ENCODE peak calls at places on chromosomes 4 and X, in six cellular contexts. W is GM23338, V is H1, K is astrocyte, S is HCT116, X is fibroblast of lung. I is an unnamed sample.

GRCh38 chrX:18424482-18425198 is 768 bp upstream of the CDKL5 start:
- DNase-seq in W (peak), V (no peak), K (peak), S (no peak), X (peak), I (peak)

GRCh38 chr4:3168029-3168428 is 80.9 kb upstream of the MSANTD1 start:
- DNase-seq in W (peak), V (no peak), K (peak), S (no peak), X (peak), I (no peak)

GRCh38 chr4:183912585-183912984 is 7.5 kb downstream of the STOX2 start:
- DNase-seq in W (no peak), V (no peak), K (peak), S (no peak), X (peak), I (no peak)

GRCh38 chrX:48490661-48491060 is 14.7 kb downstream of the FTSJ1 start:
- DNase-seq in W (no peak), V (no peak), K (no peak), S (no peak), X (peak), I (no peak)

GRCh38 chr4:67696061-67696460 is 4.9 kb downstream of the UBA6 start:
- DNase-seq in W (no peak), V (no peak), K (no peak), S (no peak), X (no peak), I (no peak)

GRCh38 chrX:55582447-55582846 is 40.8 kb upstream of the FOXR2 start:
- DNase-seq in W (no peak), V (no peak), K (no peak), S (no peak), X (no peak), I (no peak)

GRCh38 chr4:124304936-124305335 is 407.6 kb downstream of the ANKRD50 start:
- DNase-seq in W (no peak), V (no peak), K (peak), S (no peak), X (peak), I (no peak)

GRCh38 chr4:152073738-152074137 is 312.9 kb upstream of the GATB start:
- DNase-seq in W (no peak), V (no peak), K (peak), S (no peak), X (peak), I (no peak)

GRCh38 chrX:49003696-49004095 is 1.6 kb upstream of the GRIPAP1 start:
- DNase-seq in W (peak), V (no peak), K (no peak), S (no peak), X (no peak), I (no peak)

GRCh38 chrX:45479196-45479834 is 278.6 kb upstream of the DIPK2B start:
- DNase-seq in W (no peak), V (no peak), K (peak), S (peak), X (peak), I (no peak)

GRCh38 chr4:182177166-182177565 is 66.0 kb upstream of the TENM3 start:
- DNase-seq in W (no peak), V (no peak), K (no peak), S (no peak), X (no peak), I (no peak)

GRCh38 chr4:125911481-125911880 is 596.7 kb downstream of the FAT4 start:
- DNase-seq in W (peak), V (no peak), K (no peak), S (no peak), X (no peak), I (no peak)

GRCh38 chrX:69060631-69061408 is 104.4 kb downstream of the PJA1 start:
- DNase-seq in W (peak), V (no peak), K (peak), S (peak), X (peak), I (peak)

GRCh38 chr4:100060765-100061416 is 110.8 kb upstream of the H2AZ1 start:
- DNase-seq in W (peak), V (no peak), K (no peak), S (no peak), X (no peak), I (no peak)

GRCh38 chr4:31360786-31361185 is 640.6 kb downstream of the PCDH7 start:
- DNase-seq in W (no peak), V (no peak), K (peak), S (no peak), X (peak), I (no peak)

GRCh38 chr4:148834804-148835598 is 392.8 kb upstream of the NR3C2 start:
- DNase-seq in W (peak), V (no peak), K (no peak), S (no peak), X (peak), I (no peak)

GRCh38 chr4:10144479-10144878 is 27.9 kb upstream of the WDR1 start:
- DNase-seq in W (no peak), V (no peak), K (no peak), S (no peak), X (no peak), I (no peak)

GRCh38 chr4:57426779-57427395 is 316.7 kb upstream of the IGFBP7 start:
- DNase-seq in W (peak), V (peak), K (peak), S (peak), X (peak), I (peak)

GRCh38 chr4:14856927-14857220 is 145.4 kb upstream of the CPEB2 start:
- DNase-seq in W (no peak), V (no peak), K (no peak), S (no peak), X (no peak), I (no peak)

GRCh38 chr4:42150653-42151567 is 1.5 kb downstream of the BEND4 start:
- DNase-seq in W (peak), V (no peak), K (no peak), S (no peak), X (no peak), I (peak)

GRCh38 chr4:86670739-86671138 is 76.6 kb downstream of the PTPN13 start:
- DNase-seq in W (no peak), V (no peak), K (peak), S (no peak), X (peak), I (no peak)

GRCh38 chrX:96566856-96567255 is 117.8 kb upstream of the DIAPH2 start:
- DNase-seq in W (no peak), V (no peak), K (no peak), S (no peak), X (no peak), I (no peak)

GRCh38 chr4:8176547-8177399 is 18.2 kb upstream of the ABLIM2 start:
- DNase-seq in W (peak), V (peak), K (peak), S (peak), X (peak), I (peak)

GRCh38 chr4:184801781-184802180 is 24.0 kb downstream of the ACSL1 start:
- DNase-seq in W (no peak), V (no peak), K (peak), S (no peak), X (peak), I (no peak)

GRCh38 chrX:7711167-7711566 is 131.8 kb upstream of the VCX start:
- DNase-seq in W (no peak), V (no peak), K (no peak), S (no peak), X (no peak), I (no peak)

GRCh38 chrX:150362599-150363481 is at the start of gene MAMLD1:
- DNase-seq in W (peak), V (no peak), K (peak), S (peak), X (peak), I (peak)

GRCh38 chr4:85233516-85233915 is 241.4 kb upstream of the ARHGAP24 start:
- DNase-seq in W (no peak), V (no peak), K (no peak), S (no peak), X (no peak), I (no peak)

GRCh38 chr4:74109116-74109791 is 10.3 kb upstream of the CXCL2 start:
- DNase-seq in W (peak), V (peak), K (peak), S (peak), X (peak), I (peak)

GRCh38 chrX:70042399-70043371 is 7.1 kb downstream of the AWAT2 start:
- DNase-seq in W (peak), V (no peak), K (no peak), S (peak), X (no peak), I (no peak)

GRCh38 chr4:26022346-26022891 is 108.4 kb downstream of the SMIM20 start:
- DNase-seq in W (no peak), V (no peak), K (peak), S (no peak), X (peak), I (no peak)

GRCh38 chrX:2474963-2475726 is 25.6 kb downstream of the DHRSX start:
- DNase-seq in W (peak), V (no peak), K (no peak), S (peak), X (no peak), I (no peak)

GRCh38 chrX:41085105-41085882 is at the start of gene USP9X:
- DNase-seq in W (peak), V (peak), K (peak), S (peak), X (peak), I (peak)

GRCh38 chrX:1502853-1503252 is 34.1 kb downstream of the P2RY8 start:
- DNase-seq in W (no peak), V (no peak), K (no peak), S (no peak), X (no peak), I (no peak)

GRCh38 chr4:78768447-78769177 is 7.5 kb upstream of the BMP2K start:
- DNase-seq in W (no peak), V (no peak), K (no peak), S (no peak), X (peak), I (no peak)

GRCh38 chr4:151437505-151437904 is 28.5 kb downstream of the FHIP1A start:
- DNase-seq in W (no peak), V (no peak), K (no peak), S (no peak), X (no peak), I (no peak)

DNA sequence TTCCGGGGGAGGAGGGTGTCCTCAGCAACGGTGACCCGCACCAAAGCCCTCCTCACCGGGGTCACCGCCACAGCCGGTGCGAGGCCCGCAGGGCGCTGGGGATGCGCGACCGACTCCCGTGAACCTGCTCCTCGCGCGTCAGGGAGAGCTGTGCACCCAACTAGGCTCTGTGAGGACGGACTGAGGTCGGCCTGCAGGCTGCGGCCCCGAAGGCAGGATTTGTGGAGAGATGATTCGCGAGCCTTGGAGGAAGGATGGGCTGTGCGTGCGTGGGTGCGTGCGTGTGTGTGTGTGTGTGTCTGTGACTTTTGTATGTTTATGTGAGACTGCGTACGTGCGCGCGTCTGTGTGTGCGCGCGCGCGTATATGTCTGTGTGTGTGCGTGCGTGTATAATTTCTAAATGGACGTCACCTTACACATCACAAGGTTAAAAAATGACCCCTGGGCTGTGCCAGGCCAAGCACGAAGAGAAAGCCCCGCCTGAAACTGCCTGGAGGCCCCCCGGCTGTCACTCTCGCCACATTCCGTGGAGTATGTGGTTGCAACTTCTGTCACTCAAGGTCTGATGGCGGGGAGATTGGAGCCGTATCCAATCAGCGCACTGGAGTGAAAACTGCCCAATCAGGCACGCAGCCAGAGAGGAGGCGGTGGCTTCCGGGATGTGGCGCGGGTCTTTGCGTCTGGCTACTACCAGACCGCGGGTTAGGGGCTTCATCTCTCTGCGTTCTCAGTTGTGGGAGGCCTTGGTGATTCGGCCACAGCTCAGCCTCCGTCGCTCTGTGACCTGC is at the start of gene ZNF141:
- DNase-seq in W (peak), V (peak), K (peak), S (no peak), X (peak), I (peak)
- H2AFZ ChIP-seq in W (peak), V (no peak), K (peak), S (no peak), X (peak), I (peak)

GRCh38 chr4:54109226-54110018 is 9.5 kb downstream of the GSX2 start:
- DNase-seq in W (peak), V (no peak), K (no peak), S (no peak), X (no peak), I (peak)
- TF ChIP-seq EZH2 in W (peak), V (peak), K (no peak), S (no peak), X (no peak), I (peak)

DNA sequence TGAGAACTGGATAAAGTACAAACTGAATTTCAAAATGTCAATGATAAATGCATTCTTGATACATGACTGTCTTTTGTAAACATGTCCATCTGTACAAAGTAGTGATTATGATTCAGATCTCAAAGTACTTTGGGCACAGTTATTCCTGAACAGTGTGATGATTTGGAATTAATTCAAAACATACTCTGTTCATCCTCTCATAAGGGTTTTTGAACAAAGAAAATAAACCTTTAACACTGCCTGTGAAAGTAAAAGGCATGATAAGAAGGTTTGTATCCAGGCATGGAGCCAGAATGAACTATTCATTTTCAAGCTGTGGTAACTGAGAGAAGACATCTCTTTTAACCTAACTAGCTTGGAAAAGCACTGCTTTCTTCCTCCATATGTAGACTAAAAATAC is 886 bp upstream of the KLHL4 start:
- DNase-seq in W (no peak), V (no peak), K (peak), S (no peak), X (peak), I (no peak)
- H3K27ac ChIP-seq in W (peak), V (no peak), K (peak), S (no peak), X (no peak), I (no peak)

GRCh38 chrX:64642482-64642881 is 247.2 kb upstream of the MTMR8 start:
- DNase-seq in W (peak), V (no peak), K (no peak), S (no peak), X (no peak), I (peak)
- H2AFZ ChIP-seq in W (no peak), V (no peak), K (no peak), S (no peak), X (no peak), I (no peak)

GRCh38 chr4:1452431-1453051 is 46.3 kb upstream of the NKX1-1 start:
- DNase-seq in W (no peak), V (no peak), K (no peak), S (no peak), X (no peak), I (no peak)
- TF ChIP-seq EZH2 in W (no peak), V (no peak), K (no peak), S (no peak), X (no peak), I (no peak)